ENCODE peak calls at places on chromosomes 6 and 20, in four cellular contexts. Q is T-cell, U is fibroblast of the aortic adventitia, B is heart left ventricle. W is an unnamed sample.

GRCh38 chr6:154227862-154228520 is 128.6 kb downstream of the IPCEF1 start:
- DNase-seq in U (no peak), Q (no peak), B (no peak), W (no peak)

GRCh38 chr20:4613718-4614620 is 107.7 kb upstream of the PRND start:
- DNase-seq in U (peak), B (no peak), Q (peak), W (peak)

GRCh38 chr6:144262470-144263369 is 22.4 kb upstream of the UTRN start:
- DNase-seq in B (no peak), U (no peak), Q (no peak), W (peak)

GRCh38 chr6:160487116-160487515 is 138.9 kb downstream of the SLC22A3 start:
- DNase-seq in B (no peak), U (no peak), Q (no peak), W (no peak)

GRCh38 chr6:27500177-27500576 is 27.3 kb upstream of the ZNF184 start:
- DNase-seq in U (no peak), B (no peak), Q (no peak), W (no peak)

GRCh38 chr20:53434662-53435061 is 159.0 kb downstream of the ZNF217 start:
- DNase-seq in U (no peak), B (no peak), Q (no peak), W (no peak)

GRCh38 chr6:139027620-139028182 is 844 bp upstream of the ABRACL start:
- DNase-seq in B (no peak), U (peak), Q (no peak), W (no peak)

GRCh38 chr20:24820345-24820744 is 128.7 kb upstream of the CST7 start:
- DNase-seq in U (no peak), B (no peak), Q (no peak), W (no peak)

GRCh38 chr20:9092101-9092500 is 23.2 kb downstream of the PLCB4 start:
- DNase-seq in U (no peak), Q (no peak), B (no peak), W (no peak)

GRCh38 chr6:134851548-134851947 is 98.4 kb downstream of the ALDH8A1 start:
- DNase-seq in Q (no peak), U (no peak), B (no peak), W (no peak)

GRCh38 chr20:46964299-46965123 is 69.9 kb downstream of the EYA2 start:
- DNase-seq in Q (no peak), B (no peak), U (no peak), W (no peak)

GRCh38 chr6:110874880-110875547 is 429 bp downstream of the AMD1 start:
- DNase-seq in Q (no peak), U (no peak), B (peak), W (no peak)

GRCh38 chr20:51969191-51969590 is 166.9 kb upstream of the SALL4 start:
- DNase-seq in B (no peak), Q (no peak), U (no peak), W (no peak)

GRCh38 chr20:3222635-3223600 is 13.6 kb downstream of the ITPA start:
- DNase-seq in Q (peak), B (peak), U (no peak), W (no peak)

GRCh38 chr20:56986931-56987720 is 279.3 kb downstream of the BMP7 start:
- DNase-seq in U (no peak), B (no peak), Q (no peak), W (no peak)

GRCh38 chr20:53656653-53657288 is 63.1 kb upstream of the ZNF217 start:
- DNase-seq in U (peak), B (no peak), Q (no peak), W (no peak)

GRCh38 chr6:33878541-33878940 is 74.7 kb upstream of the MLN start:
- DNase-seq in U (no peak), Q (no peak), B (no peak), W (no peak)

GRCh38 chr20:18750735-18751134 is 62.8 kb upstream of the SCP2D1 start:
- DNase-seq in U (no peak), B (no peak), Q (no peak), W (no peak)